ENCODE peak calls at places on chromosomes 5 and 9, in seven cellular contexts. I is endothelial cell; B is naive thymus-derived CD8-positive, alpha-beta T cell; D is M059J; J is Kasumi-1; Z is stimulated activated CD8-positive, alpha-beta memory T cell treated with anti-CD3 and anti-CD28 coated beads, Interleukin-15, amount 100 ng/mL, for 1 hour; U is RCC 7860. N is an unnamed sample.

GRCh38 chr5:107933326-107933725 is 262.6 kb upstream of the EFNA5 start:
- DNase-seq in J (no peak), I (no peak), Z (no peak), D (no peak), B (no peak), U (no peak), N (no peak)

GRCh38 chr9:92954078-92954861 is 6.9 kb downstream of the FGD3 start:
- DNase-seq in B (peak), J (no peak), I (no peak), U (peak), Z (peak), D (peak), N (no peak)

GRCh38 chr9:120778758-120779157 is 14.5 kb downstream of the FBXW2 start:
- DNase-seq in J (no peak), B (no peak), Z (no peak), I (no peak), U (no peak), D (no peak), N (no peak)

GRCh38 chr5:36662291-36662851 is 56.0 kb downstream of the SLC1A3 start:
- DNase-seq in B (no peak), U (no peak), J (peak), Z (no peak), I (no peak), D (no peak), N (no peak)

GRCh38 chr5:179261301-179262125 is 83.7 kb downstream of the ADAMTS2 start:
- DNase-seq in J (no peak), Z (no peak), I (peak), U (no peak), B (no peak), D (no peak), N (no peak)

GRCh38 chr9:91740713-91741112 is 209.3 kb downstream of the ROR2 start:
- DNase-seq in I (no peak), Z (no peak), B (no peak), D (peak), U (no peak), J (no peak), N (no peak)

GRCh38 chr9:137550958-137551655 is 572 bp upstream of the MRPL41 start:
- DNase-seq in D (peak), B (no peak), J (peak), Z (no peak), U (peak), I (peak), N (peak)

GRCh38 chr9:32992596-32993238 is 8.7 kb downstream of the APTX start:
- DNase-seq in J (peak), B (no peak), Z (no peak), U (no peak), D (no peak), I (no peak), N (no peak)

GRCh38 chr9:93667006-93667405 is 90.6 kb downstream of the PHF2 start:
- DNase-seq in Z (no peak), B (no peak), J (no peak), D (no peak), U (no peak), I (no peak), N (no peak)

GRCh38 chr5:55899344-55899743 is 48.2 kb downstream of the IL31RA start:
- DNase-seq in U (no peak), Z (no peak), J (no peak), D (peak), I (no peak), B (no peak), N (no peak)

GRCh38 chr5:180639743-180640300 is 9.6 kb downstream of the FLT4 start:
- DNase-seq in J (peak), B (no peak), I (peak), Z (no peak), U (no peak), D (no peak), N (no peak)

GRCh38 chr5:108798866-108799265 is 51.2 kb downstream of the FER start:
- DNase-seq in Z (no peak), B (no peak), U (no peak), I (no peak), J (no peak), D (no peak), N (no peak)

GRCh38 chr9:37324691-37325490 is 97.6 kb upstream of the GRHPR start:
- DNase-seq in I (peak), Z (no peak), U (no peak), D (no peak), B (no peak), J (no peak), N (peak)

GRCh38 chr5:134490925-134491271 is 34.6 kb upstream of the JADE2 start:
- DNase-seq in D (no peak), I (no peak), U (no peak), Z (no peak), J (no peak), B (no peak), N (no peak)

GRCh38 chr9:84285381-84285780 is 55.2 kb downstream of the SLC28A3 start:
- DNase-seq in I (no peak), D (no peak), J (no peak), U (no peak), Z (no peak), B (no peak), N (no peak)

GRCh38 chr5:43033845-43034590 is 6.1 kb downstream of the ANXA2R start:
- DNase-seq in J (no peak), B (no peak), D (no peak), I (no peak), U (peak), Z (no peak), N (no peak)

GRCh38 chr9:82088591-82088990 is 100.0 kb downstream of the SPATA31D1 start:
- DNase-seq in U (no peak), I (no peak), D (no peak), Z (no peak), J (no peak), B (no peak), N (no peak)

GRCh38 chr9:69771775-69772418 is 12.1 kb upstream of the PTAR1 start:
- DNase-seq in Z (no peak), J (no peak), I (no peak), D (peak), B (no peak), U (peak), N (no peak)

GRCh38 chr5:74243634-74244033 is 396.9 kb downstream of the ENC1 start:
- DNase-seq in I (no peak), D (peak), Z (no peak), J (no peak), B (no peak), U (no peak), N (no peak)

GRCh38 chr9:16524823-16525222 is 345.6 kb downstream of the BNC2 start:
- DNase-seq in B (no peak), U (no peak), I (no peak), Z (no peak), D (no peak), J (no peak), N (no peak)

GRCh38 chr5:125181955-125182354 is 435.5 kb upstream of the ZNF608 start:
- DNase-seq in B (no peak), D (no peak), U (peak), J (no peak), Z (no peak), I (no peak), N (no peak)

GRCh38 chr9:136177224-136177623 is 27.7 kb downstream of the LHX3 start:
- DNase-seq in J (no peak), I (no peak), Z (no peak), D (no peak), B (no peak), U (no peak), N (no peak)

GRCh38 chr5:65157906-65158603 is 323.7 kb downstream of the ADAMTS6 start:
- DNase-seq in I (no peak), J (no peak), D (peak), U (peak), Z (no peak), B (no peak), N (no peak)

GRCh38 chr5:177482359-177482795 is 8.9 kb upstream of the DBN1 start:
- DNase-seq in U (no peak), Z (no peak), J (no peak), I (no peak), D (peak), B (no peak), N (no peak)

GRCh38 chr5:56211298-56211865 is 21.7 kb downstream of the ANKRD55 start:
- DNase-seq in Z (no peak), U (peak), J (no peak), D (peak), B (no peak), I (no peak), N (no peak)